ENCODE peak calls at places on chromosomes 11 and 22, in six cellular contexts. One of them, this sample, is unnamed.
A peak's percentile ranks its signal among the peaks of the same experiment; 100 is the strongest.

GRCh38 chr11:123653997-123654565 is 343 bp downstream of the SCN3B start:
- DNase-seq in fibroblast of the aortic adventitia: peak; percentile 35
- DNase-seq in ovary: peak; percentile 70
- DNase-seq in choroid plexus epithelial cell: peak; percentile 55
- DNase-seq in AG10803: peak; percentile 34
- DNase-seq in BE2C: no peak
- DNase-seq in this sample: peak; percentile 65

GRCh38 chr11:789951-790350 is at the start of gene CEND1:
- DNase-seq in AG10803: peak; percentile 41
- DNase-seq in BE2C: peak; percentile 67
- DNase-seq in fibroblast of the aortic adventitia: peak; percentile 57
- DNase-seq in ovary: no peak
- DNase-seq in choroid plexus epithelial cell: peak; percentile 48
- DNase-seq in this sample: peak; percentile 63

GRCh38 chr11:106466441-106467190 is 389.2 kb downstream of the AASDHPPT start:
- DNase-seq in BE2C: no peak
- DNase-seq in AG10803: peak; percentile 78
- DNase-seq in choroid plexus epithelial cell: peak; percentile 93
- DNase-seq in ovary: no peak
- DNase-seq in fibroblast of the aortic adventitia: peak; percentile 57
- DNase-seq in this sample: peak; percentile 77

GRCh38 chr22:32622004-32622761 is 147.6 kb downstream of the FBXO7 start:
- DNase-seq in ovary: peak; percentile 70
- DNase-seq in AG10803: peak; percentile 96
- DNase-seq in fibroblast of the aortic adventitia: peak; percentile 86
- DNase-seq in BE2C: no peak
- DNase-seq in choroid plexus epithelial cell: peak; percentile 92
- DNase-seq in this sample: peak; percentile 92

GRCh38 chr11:80155412-80156017 is 714.7 kb upstream of the TENM4 start:
- DNase-seq in choroid plexus epithelial cell: peak; percentile 52
- DNase-seq in ovary: no peak
- DNase-seq in AG10803: peak; percentile 25
- DNase-seq in BE2C: peak; percentile 24
- DNase-seq in fibroblast of the aortic adventitia: peak; percentile 40
- DNase-seq in this sample: peak; percentile 50

GRCh38 chr11:112610494-112610893 is 349.8 kb upstream of the PLET1 start:
- DNase-seq in fibroblast of the aortic adventitia: peak; percentile 37
- DNase-seq in choroid plexus epithelial cell: no peak
- DNase-seq in AG10803: no peak
- DNase-seq in BE2C: no peak
- DNase-seq in ovary: no peak
- DNase-seq in this sample: no peak

GRCh38 chr11:120067361-120068113 is 70.4 kb downstream of the TRIM29 start:
- DNase-seq in choroid plexus epithelial cell: no peak
- DNase-seq in ovary: no peak
- DNase-seq in BE2C: no peak
- DNase-seq in AG10803: no peak
- DNase-seq in fibroblast of the aortic adventitia: no peak
- DNase-seq in this sample: no peak

GRCh38 chr11:66866420-66867010 is 9.7 kb downstream of the LRFN4 start:
- DNase-seq in choroid plexus epithelial cell: peak; percentile 39
- DNase-seq in fibroblast of the aortic adventitia: no peak
- DNase-seq in AG10803: no peak
- DNase-seq in ovary: no peak
- DNase-seq in BE2C: no peak
- DNase-seq in this sample: no peak

GRCh38 chr11:100573911-100574513 is 113.1 kb upstream of the ARHGAP42 start:
- DNase-seq in AG10803: peak; percentile 45
- DNase-seq in ovary: no peak
- DNase-seq in choroid plexus epithelial cell: no peak
- DNase-seq in fibroblast of the aortic adventitia: peak; percentile 31
- DNase-seq in BE2C: no peak
- DNase-seq in this sample: peak; percentile 58

GRCh38 chr11:121418625-121419114 is 33.4 kb upstream of the SORL1 start:
- DNase-seq in fibroblast of the aortic adventitia: no peak
- DNase-seq in BE2C: no peak
- DNase-seq in choroid plexus epithelial cell: no peak
- DNase-seq in AG10803: no peak
- DNase-seq in ovary: no peak
- DNase-seq in this sample: no peak

GRCh38 chr11:31355131-31355530 is 14.4 kb downstream of the DCDC1 start:
- DNase-seq in choroid plexus epithelial cell: peak; percentile 22
- DNase-seq in BE2C: no peak
- DNase-seq in fibroblast of the aortic adventitia: peak; percentile 26
- DNase-seq in AG10803: peak; percentile 22
- DNase-seq in ovary: no peak
- DNase-seq in this sample: no peak

GRCh38 chr11:93251922-93252321 is 54.1 kb upstream of the SLC36A4 start:
- DNase-seq in ovary: no peak
- DNase-seq in BE2C: no peak
- DNase-seq in choroid plexus epithelial cell: no peak
- DNase-seq in fibroblast of the aortic adventitia: no peak
- DNase-seq in AG10803: no peak
- DNase-seq in this sample: no peak

GRCh38 chr11:93348931-93349330 is 18.4 kb downstream of the DEUP1 start:
- DNase-seq in BE2C: no peak
- DNase-seq in AG10803: no peak
- DNase-seq in ovary: no peak
- DNase-seq in fibroblast of the aortic adventitia: no peak
- DNase-seq in choroid plexus epithelial cell: no peak
- DNase-seq in this sample: no peak

GRCh38 chr22:42947211-42947990 is 67.5 kb downstream of the PACSIN2 start:
- DNase-seq in AG10803: no peak
- DNase-seq in choroid plexus epithelial cell: peak; percentile 59
- DNase-seq in fibroblast of the aortic adventitia: no peak
- DNase-seq in ovary: no peak
- DNase-seq in BE2C: peak; percentile 63
- DNase-seq in this sample: no peak

GRCh38 chr11:86515297-86516094 is 140.8 kb downstream of the CCDC81 start:
- DNase-seq in BE2C: no peak
- DNase-seq in ovary: no peak
- DNase-seq in fibroblast of the aortic adventitia: peak; percentile 71
- DNase-seq in AG10803: peak; percentile 86
- DNase-seq in choroid plexus epithelial cell: peak; percentile 82
- DNase-seq in this sample: peak; percentile 80

GRCh38 chr22:46458525-46458924 is 78.9 kb downstream of the CELSR1 start:
- DNase-seq in AG10803: no peak
- DNase-seq in BE2C: no peak
- DNase-seq in ovary: no peak
- DNase-seq in choroid plexus epithelial cell: no peak
- DNase-seq in fibroblast of the aortic adventitia: no peak
- DNase-seq in this sample: no peak

GRCh38 chr11:47260366-47260765 is 2.6 kb downstream of the NR1H3 start:
- DNase-seq in fibroblast of the aortic adventitia: no peak
- DNase-seq in AG10803: no peak
- DNase-seq in ovary: no peak
- DNase-seq in choroid plexus epithelial cell: no peak
- DNase-seq in BE2C: no peak
- DNase-seq in this sample: no peak

GRCh38 chr11:47257518-47258316 is at the start of gene NR1H3:
- DNase-seq in AG10803: peak; percentile 56
- DNase-seq in choroid plexus epithelial cell: peak; percentile 81
- DNase-seq in fibroblast of the aortic adventitia: peak; percentile 75
- DNase-seq in BE2C: peak; percentile 50
- DNase-seq in ovary: peak; percentile 82
- DNase-seq in this sample: peak; percentile 84

GRCh38 chr11:47261291-47261800 is 3.5 kb downstream of the NR1H3 start:
- DNase-seq in fibroblast of the aortic adventitia: no peak
- DNase-seq in AG10803: no peak
- DNase-seq in BE2C: no peak
- DNase-seq in ovary: no peak
- DNase-seq in choroid plexus epithelial cell: no peak
- DNase-seq in this sample: no peak

GRCh38 chr11:47258317-47258902 is 614 bp downstream of the NR1H3 start:
- DNase-seq in choroid plexus epithelial cell: no peak
- DNase-seq in BE2C: no peak
- DNase-seq in AG10803: no peak
- DNase-seq in fibroblast of the aortic adventitia: no peak
- DNase-seq in ovary: no peak
- DNase-seq in this sample: no peak

DNA sequence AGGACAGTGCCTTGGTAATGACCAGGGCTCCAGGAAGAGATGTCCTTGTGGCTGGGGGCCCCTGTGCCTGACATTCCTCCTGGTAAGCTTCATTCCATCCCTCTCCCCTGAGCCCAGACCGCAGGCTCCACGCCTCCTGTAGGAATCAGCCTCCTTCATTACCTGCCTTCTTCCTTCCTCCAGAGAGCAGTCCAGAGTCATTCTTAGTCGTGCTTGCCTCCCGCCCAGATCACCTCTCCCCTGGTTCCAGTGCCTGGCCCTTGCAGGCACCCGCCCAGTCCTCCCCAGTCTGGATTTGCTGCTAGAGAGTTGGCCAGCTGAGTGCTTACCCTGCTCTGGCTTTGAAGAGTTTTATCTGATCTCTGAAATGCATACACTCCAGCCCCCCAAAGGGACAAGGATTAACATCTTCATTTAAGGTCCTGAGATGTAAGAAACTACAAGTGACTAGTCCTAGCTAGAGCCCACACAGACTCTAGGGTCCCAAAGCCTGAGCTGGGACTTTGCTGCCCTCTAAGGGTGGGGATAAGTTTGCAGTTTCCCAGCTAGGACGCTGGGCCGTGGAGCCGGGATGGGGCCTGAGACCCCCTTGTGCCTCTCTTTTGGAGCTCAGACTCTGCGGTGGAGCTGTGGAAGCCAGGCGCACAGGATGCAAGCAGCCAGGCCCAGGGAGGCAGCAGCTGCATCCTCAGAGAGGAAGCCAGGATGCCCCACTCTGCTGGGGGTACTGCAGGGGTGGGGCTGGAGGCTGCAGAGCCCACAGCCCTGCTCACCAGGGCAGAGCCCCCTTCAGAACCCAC is 1.6 kb downstream of the NR1H3 start:
- DNase-seq in fibroblast of the aortic adventitia: peak; percentile 50
- DNase-seq in AG10803: peak; percentile 31
- DNase-seq in BE2C: peak; percentile 48
- DNase-seq in choroid plexus epithelial cell: peak; percentile 61
- DNase-seq in ovary: no peak
- DNase-seq in this sample: peak; percentile 32
- TF ChIP-seq CTCF in fibroblast of the aortic adventitia: peak; percentile 74
- TF ChIP-seq CTCF in AG10803: peak; percentile 67
- TF ChIP-seq CTCF in BE2C: peak; percentile 67
- TF ChIP-seq CTCF in choroid plexus epithelial cell: peak; percentile 88
- TF ChIP-seq CTCF in ovary: no peak
- TF ChIP-seq CTCF in this sample: peak; percentile 69

GRCh38 chr22:36815558-36816337 is 1.1 kb downstream of the PVALB start:
- DNase-seq in choroid plexus epithelial cell: no peak
- DNase-seq in AG10803: no peak
- DNase-seq in ovary: no peak
- DNase-seq in fibroblast of the aortic adventitia: no peak
- DNase-seq in BE2C: no peak
- DNase-seq in this sample: no peak

GRCh38 chr22:36817429-36817783 is 571 bp upstream of the PVALB start:
- DNase-seq in ovary: no peak
- DNase-seq in AG10803: no peak
- DNase-seq in BE2C: no peak
- DNase-seq in choroid plexus epithelial cell: no peak
- DNase-seq in fibroblast of the aortic adventitia: no peak
- DNase-seq in this sample: no peak

GRCh38 chr22:36814796-36815195 is 2.0 kb downstream of the PVALB start:
- DNase-seq in ovary: no peak
- DNase-seq in fibroblast of the aortic adventitia: no peak
- DNase-seq in BE2C: no peak
- DNase-seq in choroid plexus epithelial cell: no peak
- DNase-seq in AG10803: no peak
- DNase-seq in this sample: no peak

GRCh38 chr22:36816635-36817428 is at the start of gene PVALB:
- DNase-seq in ovary: peak; percentile 61
- DNase-seq in fibroblast of the aortic adventitia: peak; percentile 27
- DNase-seq in AG10803: no peak
- DNase-seq in BE2C: peak; percentile 57
- DNase-seq in choroid plexus epithelial cell: peak; percentile 67
- DNase-seq in this sample: peak; percentile 27

GRCh38 chr22:36816338-36816634 is 549 bp downstream of the PVALB start:
- DNase-seq in fibroblast of the aortic adventitia: no peak
- DNase-seq in AG10803: no peak
- DNase-seq in choroid plexus epithelial cell: no peak
- DNase-seq in ovary: no peak
- DNase-seq in BE2C: no peak
- DNase-seq in this sample: no peak
- H3K4me3 ChIP-seq in fibroblast of the aortic adventitia: no peak overlapping the region
- H3K4me3 ChIP-seq in AG10803: no peak overlapping the region
- H3K4me3 ChIP-seq in choroid plexus epithelial cell: no peak overlapping the region
- H3K4me3 ChIP-seq in ovary: no peak overlapping the region
- H3K4me3 ChIP-seq in BE2C: no peak overlapping the region
- H3K4me3 ChIP-seq in this sample: no peak overlapping the region

GRCh38 chr11:109522116-109522755 is 100.2 kb downstream of the C11orf87 start:
- DNase-seq in fibroblast of the aortic adventitia: no peak
- DNase-seq in ovary: no peak
- DNase-seq in choroid plexus epithelial cell: no peak
- DNase-seq in BE2C: no peak
- DNase-seq in AG10803: no peak
- DNase-seq in this sample: no peak
- TF ChIP-seq CTCF in fibroblast of the aortic adventitia: no peak
- TF ChIP-seq CTCF in ovary: no peak
- TF ChIP-seq CTCF in choroid plexus epithelial cell: no peak
- TF ChIP-seq CTCF in BE2C: no peak
- TF ChIP-seq CTCF in AG10803: no peak
- TF ChIP-seq CTCF in this sample: no peak

GRCh38 chr11:33732176-33732575 is 4.0 kb downstream of the CD59 start:
- DNase-seq in fibroblast of the aortic adventitia: no peak
- DNase-seq in AG10803: no peak
- DNase-seq in BE2C: no peak
- DNase-seq in ovary: no peak
- DNase-seq in choroid plexus epithelial cell: no peak
- DNase-seq in this sample: no peak
- H3K4me3 ChIP-seq in fibroblast of the aortic adventitia: no peak overlapping the region
- H3K4me3 ChIP-seq in AG10803: no peak overlapping the region
- H3K4me3 ChIP-seq in BE2C: no peak overlapping the region
- H3K4me3 ChIP-seq in ovary: no peak overlapping the region
- H3K4me3 ChIP-seq in choroid plexus epithelial cell: no peak overlapping the region
- H3K4me3 ChIP-seq in this sample: no peak overlapping the region

DNA sequence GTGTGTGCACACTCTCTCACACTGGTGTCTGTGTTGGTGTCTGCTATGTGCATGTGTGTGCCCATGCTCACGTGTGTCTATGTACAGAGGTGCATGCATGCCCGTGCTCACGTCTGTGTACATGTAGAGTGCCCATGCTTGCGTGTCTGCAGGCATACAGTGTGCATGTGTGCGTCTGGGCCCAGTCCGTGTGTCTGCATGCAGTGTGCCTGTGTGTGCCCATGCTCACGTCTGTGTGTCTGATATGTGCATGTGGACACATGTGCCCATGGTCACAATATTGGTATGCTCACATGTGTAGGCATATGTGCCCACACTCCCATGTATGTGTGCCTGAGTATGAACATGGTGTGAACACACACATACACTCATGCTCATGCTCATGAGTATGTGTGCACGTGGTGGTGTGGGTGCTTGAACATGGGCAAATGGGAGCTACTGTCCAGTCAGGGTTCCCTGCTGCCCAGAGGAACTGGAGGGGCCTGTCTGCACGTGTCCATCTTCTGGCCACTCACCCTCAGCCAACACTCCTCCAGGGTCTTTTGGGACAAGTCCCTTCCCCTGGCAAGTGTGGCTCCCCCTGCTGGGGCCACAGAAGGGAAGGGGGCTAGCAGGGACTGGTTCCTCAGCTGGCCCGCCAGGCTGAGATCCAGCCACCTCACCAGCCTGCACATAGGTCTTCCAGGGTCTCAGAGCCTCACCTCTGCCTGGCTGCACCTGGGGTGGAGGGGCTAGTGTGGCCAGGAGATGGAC is 7.3 kb upstream of the TBX1 start:
- DNase-seq in ovary: no peak
- DNase-seq in choroid plexus epithelial cell: no peak
- DNase-seq in BE2C: no peak
- DNase-seq in fibroblast of the aortic adventitia: no peak
- DNase-seq in AG10803: no peak
- DNase-seq in this sample: no peak
- TF ChIP-seq CTCF in ovary: no peak
- TF ChIP-seq CTCF in choroid plexus epithelial cell: peak; percentile 15
- TF ChIP-seq CTCF in BE2C: peak; percentile 45
- TF ChIP-seq CTCF in fibroblast of the aortic adventitia: no peak
- TF ChIP-seq CTCF in AG10803: peak; percentile 9
- TF ChIP-seq CTCF in this sample: no peak

This sample was measured in foreskin fibroblast.